ENCODE peak calls at places on chromosome 2, in four cellular contexts. T, Z, H and R are unnamed samples. For H3K9me3, the result is how much of the 10 kb centered on the place peaks cover.

GRCh38 chr2:57696016-57696415 is 350.6 kb upstream of the VRK2 start:
- DNase-seq in H (no peak), Z (no peak), T (peak), R (no peak)

GRCh38 chr2:23719721-23720120 is 207.2 kb downstream of the ATAD2B start:
- DNase-seq in H (no peak), T (no peak), Z (no peak), R (no peak)

GRCh38 chr2:223108376-223109100 is 56.5 kb downstream of the KCNE4 start:
- DNase-seq in H (no peak), T (no peak), Z (no peak), R (no peak)

GRCh38 chr2:223868005-223868404 is 30.6 kb upstream of the AP1S3 start:
- DNase-seq in Z (no peak), H (no peak), T (peak), R (no peak)

GRCh38 chr2:62456721-62457539 is 49.1 kb downstream of the TMEM17 start:
- DNase-seq in T (peak), H (peak), Z (peak), R (peak)

GRCh38 chr2:205407984-205408383 is 274.3 kb upstream of the NRP2 start:
- DNase-seq in T (peak), H (no peak), Z (no peak), R (no peak)

GRCh38 chr2:240567872-240568677 is at the start of gene RNPEPL1:
- DNase-seq in H (peak), Z (peak), T (peak), R (peak)

GRCh38 chr2:127063701-127064590 is 43.0 kb downstream of the BIN1 start:
- DNase-seq in Z (no peak), T (no peak), H (no peak), R (no peak)

GRCh38 chr2:20961858-20962257 is 82.0 kb downstream of the APOB start:
- DNase-seq in H (no peak), T (no peak), Z (no peak), R (no peak)

GRCh38 chr2:218732761-218733158 is 22.1 kb downstream of the TTLL4 start:
- DNase-seq in T (no peak), H (no peak), Z (no peak), R (no peak)

GRCh38 chr2:34602262-34602661 is 1003.2 kb upstream of the FAM98A start:
- DNase-seq in T (no peak), Z (no peak), H (no peak), R (no peak)

GRCh38 chr2:200138386-200139184 is 167.9 kb upstream of the SPATS2L start:
- DNase-seq in Z (no peak), H (no peak), T (no peak), R (no peak)

GRCh38 chr2:195408196-195408595 is 248.8 kb upstream of the SLC39A10 start:
- DNase-seq in T (no peak), Z (no peak), H (no peak), R (no peak)

GRCh38 chr2:45033331-45033730 is 24.1 kb upstream of the SIX2 start:
- DNase-seq in H (no peak), Z (no peak), T (no peak), R (no peak)

DNA sequence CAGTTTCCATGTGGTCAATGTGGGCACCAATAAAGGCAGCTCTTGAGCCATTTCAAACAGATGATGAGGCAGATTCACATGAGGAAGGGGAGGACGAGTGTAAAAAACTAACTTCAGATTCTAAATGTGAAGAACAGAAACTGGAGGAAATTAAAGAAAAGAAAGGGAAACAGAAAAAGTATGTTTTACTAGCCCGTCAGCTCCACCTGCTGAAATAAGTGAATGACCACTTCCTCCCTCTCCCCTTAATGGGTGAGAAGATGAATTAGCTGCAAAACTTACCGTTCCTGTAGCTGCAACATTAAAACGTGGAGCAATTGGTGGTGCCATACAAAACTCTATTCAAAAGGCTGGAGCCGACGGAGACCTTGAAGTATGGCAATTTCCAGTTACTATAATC is 203.5 kb downstream of the UXS1 start:
- DNase-seq in Z (no peak), T (no peak), H (no peak), R (no peak)
- H3K9me3 ChIP-seq in Z (under half), T (under half), H (under half), R (under half)

DNA sequence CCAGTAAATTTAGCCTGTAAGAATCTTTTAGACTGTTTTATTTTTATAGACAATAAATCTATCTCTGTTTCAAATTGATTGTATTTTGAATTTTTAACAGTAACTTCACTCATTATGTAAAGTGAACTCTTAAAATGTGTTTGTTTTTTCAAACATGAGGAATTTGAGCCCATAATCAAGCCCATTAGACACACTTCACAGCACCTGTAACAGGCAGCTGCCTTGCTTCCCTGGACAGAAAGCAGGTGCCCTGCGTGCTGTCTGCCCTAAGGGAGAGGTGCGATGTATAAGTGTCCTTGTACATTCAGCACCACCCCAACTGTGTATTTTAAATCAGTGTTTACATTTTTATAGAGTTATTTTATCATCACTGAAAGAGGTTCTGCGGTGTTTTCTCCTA is 186.5 kb upstream of the TPO start:
- DNase-seq in T (no peak), Z (no peak), H (no peak), R (no peak)
- H3K9me3 ChIP-seq in T (under half), Z (under half), H (under half), R (under half)

GRCh38 chr2:5150871-5151270 is 541.3 kb upstream of the SOX11 start:
- DNase-seq in H (no peak), T (no peak), Z (no peak), R (no peak)
- H3K9me3 ChIP-seq in H (under half), T (under half), Z (under half), R (under half)

GRCh38 chr2:118849226-118850170 is 2.0 kb upstream of the EN1 start:
- DNase-seq in H (no peak), Z (no peak), T (no peak), R (no peak)

GRCh38 chr2:118851650-118852049 is 4.2 kb upstream of the EN1 start:
- DNase-seq in H (no peak), Z (no peak), T (no peak), R (no peak)

GRCh38 chr2:118848381-118849225 is 1.2 kb upstream of the EN1 start:
- DNase-seq in H (no peak), Z (no peak), T (no peak), R (no peak)

GRCh38 chr2:118850901-118851268 is 3.4 kb upstream of the EN1 start:
- DNase-seq in Z (no peak), H (no peak), T (no peak), R (no peak)

GRCh38 chr2:118850171-118850900 is 2.9 kb upstream of the EN1 start:
- DNase-seq in H (no peak), Z (no peak), T (no peak), R (no peak)
- H3K9me3 ChIP-seq in H (under half), Z (under half), T (under half), R (under half)

DNA sequence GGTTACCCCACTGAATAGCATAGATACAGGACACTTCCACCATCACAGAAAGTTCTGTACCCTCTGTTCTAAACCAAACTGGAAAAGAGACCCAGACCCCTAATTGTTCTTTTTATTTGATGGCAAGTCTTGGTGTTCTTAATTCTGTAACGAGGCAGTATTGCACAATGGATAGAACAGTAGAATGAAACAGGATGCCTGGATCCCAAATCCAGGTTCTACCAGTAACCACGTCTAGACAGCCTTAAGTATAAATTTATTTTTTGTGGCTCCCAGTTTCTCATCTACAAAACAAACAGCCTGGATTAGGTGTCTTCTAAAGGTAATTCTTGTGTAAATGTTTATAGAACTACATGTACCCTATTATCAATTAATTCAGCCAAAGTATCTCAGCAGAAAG is 23.7 kb downstream of the SMC6 start:
- DNase-seq in Z (no peak), H (no peak), T (no peak), R (no peak)
- H3K9me3 ChIP-seq in Z (under half), H (under half), T (under half), R (under half)

DNA sequence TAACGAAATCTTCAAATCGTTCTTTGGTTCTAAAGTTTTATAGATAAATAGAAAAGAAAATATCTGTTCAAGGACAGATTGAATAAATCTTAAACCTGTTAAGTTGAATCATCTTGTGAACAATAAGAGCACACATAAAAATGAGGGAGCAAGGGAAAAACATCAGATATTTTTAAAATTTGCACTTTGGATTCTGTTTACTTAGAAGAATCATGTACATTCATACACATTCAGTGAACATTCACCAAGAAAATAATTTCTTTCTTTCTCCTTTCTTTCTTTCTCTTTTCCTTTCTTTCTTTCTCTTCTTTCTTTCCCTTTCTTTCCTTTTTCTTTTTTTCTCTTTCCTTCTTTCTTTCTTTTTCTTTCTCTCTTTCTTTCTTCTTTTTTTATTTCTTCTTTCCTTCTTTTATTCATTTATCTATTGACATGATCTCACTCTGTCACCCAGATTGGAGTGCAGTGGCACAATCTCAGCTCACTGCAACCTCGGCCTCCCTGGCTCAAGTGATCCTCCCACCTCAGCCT is 164.9 kb downstream of the PDE1A start:
- DNase-seq in H (no peak), Z (no peak), T (no peak), R (no peak)
- H3K9me3 ChIP-seq in H (under half), Z (under half), T (under half), R (under half)

DNA sequence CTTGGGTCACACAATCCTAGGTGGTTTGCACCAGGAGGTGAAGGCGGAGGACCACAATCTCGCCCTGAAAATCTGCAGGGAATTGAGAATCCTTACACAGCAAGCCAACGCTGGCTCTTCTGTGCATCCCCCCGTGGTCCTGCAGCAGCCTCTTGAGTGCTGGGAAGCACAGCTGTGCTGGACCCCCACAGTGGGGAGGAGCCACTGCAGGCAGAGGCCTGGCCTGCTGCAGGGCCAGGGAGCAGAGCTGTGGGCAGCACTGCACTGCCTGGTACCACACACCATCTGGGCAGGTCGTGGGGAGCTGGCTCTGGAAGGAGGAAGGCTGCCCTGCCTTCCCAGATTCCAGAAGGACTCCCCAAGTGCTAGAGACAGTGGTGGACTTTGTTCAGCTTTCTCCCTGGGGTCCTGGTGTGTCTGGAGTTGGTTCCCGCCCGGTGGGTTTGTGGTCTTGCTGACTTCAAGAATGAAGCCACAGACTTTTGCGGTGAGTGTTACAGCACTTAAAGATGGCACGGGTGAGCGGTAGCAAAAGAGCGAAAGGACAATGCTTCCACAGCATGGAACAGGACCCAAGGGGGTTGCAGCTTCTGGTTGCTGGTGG is 106.3 kb downstream of the FAM168B start:
- DNase-seq in T (no peak), Z (no peak), H (no peak), R (no peak)
- H3K9me3 ChIP-seq in T (under half), Z (under half), H (under half), R (under half)

GRCh38 chr2:4556136-4556535 is 852.8 kb downstream of the DCDC2C start:
- DNase-seq in Z (no peak), H (no peak), T (no peak), R (no peak)
- H3K9me3 ChIP-seq in Z (under half), H (under half), T (under half), R (under half)

GRCh38 chr2:114786901-114787300 is 344.5 kb downstream of the DPP10 start:
- DNase-seq in Z (no peak), T (no peak), H (no peak), R (no peak)
- H3K9me3 ChIP-seq in Z (under half), T (under half), H (under half), R (under half)